ENCODE peak calls at places on chromosomes 12 and 14, in six cellular contexts. M is uterus, Q is breast epithelium, X is IMR-90, Z is heart left ventricle, O is esophagus squamous epithelium. G is an unnamed sample.

GRCh38 chr12:685388-685787 is 22.1 kb upstream of the NINJ2 start:
- DNase-seq in Q (no peak), O (no peak), Z (no peak), M (no peak), X (peak; percentile 28), G (no peak)

GRCh38 chr14:96461950-96462798 is 40.0 kb upstream of the PAPOLA start:
- DNase-seq in X (no peak), M (no peak), O (no peak), Z (no peak), Q (no peak), G (no peak)

GRCh38 chr12:91178139-91178561 is 4.5 kb downstream of the DCN start:
- DNase-seq in M (peak; percentile 59), Z (no peak), O (no peak), X (peak; percentile 62), Q (no peak), G (no peak)

GRCh38 chr12:9760699-9761406 is at the start of gene CD69:
- DNase-seq in Z (no peak), O (no peak), M (no peak), X (no peak), Q (no peak), G (peak; percentile 45)

GRCh38 chr14:75832621-75833297 is 149.0 kb downstream of the TGFB3 start:
- DNase-seq in O (no peak), M (peak; percentile 58), Q (no peak), X (peak; percentile 87), Z (no peak), G (peak; percentile 58)

GRCh38 chr14:76947078-76947837 is 81.2 kb downstream of the IRF2BPL start:
- DNase-seq in Z (peak; percentile 94), Q (peak; percentile 92), O (peak; percentile 46), X (peak; percentile 88), M (peak; percentile 84), G (peak; percentile 94)

GRCh38 chr14:100767003-100767787 is 40.5 kb downstream of the DLK1 start:
- DNase-seq in X (no peak), O (no peak), Z (no peak), M (no peak), Q (no peak), G (no peak)

GRCh38 chr12:95723693-95724384 is 66.7 kb downstream of the NTN4 start:
- DNase-seq in M (no peak), Q (no peak), X (no peak), Z (no peak), O (no peak), G (no peak)

GRCh38 chr14:77882098-77882497 is 82.2 kb downstream of the ADCK1 start:
- DNase-seq in O (no peak), X (no peak), M (no peak), Z (peak; percentile 78), Q (no peak), G (no peak)

GRCh38 chr14:99818503-99819036 is 25.4 kb downstream of the EML1 start:
- DNase-seq in M (no peak), X (peak; percentile 34), Q (no peak), Z (no peak), O (no peak), G (no peak)

GRCh38 chr12:132703611-132704010 is 7.0 kb upstream of the PGAM5 start:
- DNase-seq in M (no peak), O (no peak), Z (no peak), X (no peak), Q (no peak), G (no peak)

GRCh38 chr12:124391340-124392261 is 96.7 kb downstream of the RFLNA start:
- DNase-seq in Q (no peak), O (peak; percentile 45), Z (peak; percentile 85), X (peak; percentile 51), M (peak; percentile 77), G (peak; percentile 55)
- H3K4me3 ChIP-seq in Q (no peak overlapping the region), O (no peak overlapping the region), Z (no peak overlapping the region), X (no peak overlapping the region), M (no peak overlapping the region), G (no peak overlapping the region)

GRCh38 chr12:52197371-52198231 is 5.8 kb upstream of the KRT80 start:
- DNase-seq in X (no peak), M (no peak), Q (no peak), Z (no peak), O (no peak), G (peak; percentile 57)
- H3K4me1 ChIP-seq in X (peaks cover 33% of the 10 kb centered on the region), M (peaks cover 5% of the 10 kb centered on the region), Q (peaks cover 18% of the 10 kb centered on the region), Z (peaks cover 73% of the 10 kb centered on the region), O (peaks cover 62% of the 10 kb centered on the region), G (peaks cover 22% of the 10 kb centered on the region)

GRCh38 chr14:31026395-31027096 is 367 bp upstream of the STRN3 start:
- DNase-seq in M (peak; percentile 97), X (peak; percentile 97), O (peak; percentile 72), Z (peak; percentile 97), Q (peak; percentile 94), G (peak; percentile 97)
- TF ChIP-seq POLR2A in M (peak; percentile 74), X (peak; percentile 67), O (peak; percentile 43), Z (peak; percentile 59), Q (peak; percentile 24), G (no peak)

DNA sequence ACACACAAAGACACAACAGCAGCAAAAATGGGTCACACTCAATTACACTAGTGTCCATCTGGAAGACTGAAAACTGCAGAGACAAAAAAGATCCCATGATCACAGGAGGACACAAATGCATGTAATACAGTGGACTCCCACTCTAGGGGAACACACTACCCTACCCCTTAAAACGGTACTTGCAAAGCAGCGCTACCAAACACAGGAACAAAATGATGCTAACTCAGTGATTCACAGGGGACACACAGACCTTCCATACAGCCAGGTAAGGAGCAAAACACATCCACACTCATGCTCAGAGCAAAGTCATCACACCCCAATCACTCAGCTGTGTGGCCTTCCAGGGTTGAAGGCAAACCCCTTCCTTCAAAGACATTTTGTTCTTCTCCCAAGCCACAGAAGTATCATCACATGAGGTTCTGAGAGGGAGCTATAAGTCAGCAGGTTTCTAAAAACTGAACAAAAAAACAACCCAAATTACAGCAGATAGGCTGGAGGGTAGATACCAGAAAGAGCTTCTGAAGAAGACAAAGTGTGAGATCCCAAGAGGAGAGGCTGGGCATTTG is 14.8 kb downstream of the SMUG1 start:
- DNase-seq in Z (no peak), O (no peak), M (no peak), X (no peak), Q (no peak), G (no peak)
- H3K4me3 ChIP-seq in Z (no peak overlapping the region), O (peak overlapping the region; percentile 59), M (no peak overlapping the region), X (no peak overlapping the region), Q (peak overlapping the region; percentile 52), G (peak overlapping the region; percentile 49)